ENCODE peak calls at places on chromosomes 2 and 18, in seven cellular contexts. X, I, A, L, J, Y and F are unnamed samples.

GRCh38 chr2:26475037-26475436 is 2.9 kb downstream of the OTOF start:
- DNase-seq in J (no peak), A (no peak), I (no peak), Y (no peak), X (no peak), L (no peak), F (no peak)

GRCh38 chr18:1464444-1465217 is 560.0 kb downstream of the ADCYAP1 start:
- DNase-seq in L (no peak), Y (no peak), I (no peak), X (no peak), J (no peak), A (no peak), F (no peak)

GRCh38 chr2:33321236-33321731 is 155.2 kb upstream of the RASGRP3 start:
- DNase-seq in Y (no peak), I (no peak), L (no peak), X (peak), A (no peak), J (peak), F (peak)

GRCh38 chr18:74508821-74509225 is 12.7 kb downstream of the CNDP2 start:
- DNase-seq in I (no peak), J (no peak), A (no peak), Y (no peak), L (no peak), X (no peak), F (no peak)

GRCh38 chr2:58448845-58449244 is 207.7 kb upstream of the FANCL start:
- DNase-seq in I (no peak), A (no peak), J (no peak), X (no peak), Y (no peak), L (no peak), F (no peak)

GRCh38 chr18:56173542-56174220 is 464.7 kb downstream of the TXNL1 start:
- DNase-seq in Y (no peak), I (no peak), A (no peak), X (no peak), L (no peak), J (peak), F (no peak)

GRCh38 chr18:48003426-48004349 is 73.2 kb upstream of the SMAD2 start:
- DNase-seq in L (no peak), I (peak), X (peak), J (peak), A (no peak), Y (peak), F (no peak)

GRCh38 chr2:37376421-37377186 is 32.2 kb downstream of the QPCT start:
- DNase-seq in Y (peak), J (peak), X (peak), A (peak), I (peak), L (peak), F (peak)

GRCh38 chr18:7749510-7749981 is 182.4 kb downstream of the PTPRM start:
- DNase-seq in X (no peak), A (no peak), L (no peak), I (no peak), J (no peak), Y (no peak), F (no peak)